ENCODE peak calls at places on chromosomes 12 and 14, in eight cellular contexts. R is smooth muscle cell of the brain vasculature; S is NCI-H1092; Y is GM06990; H is activated naive CD4-positive, alpha-beta T cell treated with Interleukin-2 at 50 U/mL for 16 hours; F is HAP-1; P is hippocampal formation; X is stimulated activated CD4-positive, alpha-beta T cell treated with anti-CD3 and anti-CD28 coated beads, Interleukin-1b, Interleukin-23, amount 100 ng/mL, for 48 hours. E is an unnamed sample.

GRCh38 chr12:109496306-109496705 is 18.9 kb downstream of the UBE3B start:
- DNase-seq in R (no peak), P (no peak), S (no peak), X (no peak), F (no peak), H (no peak), Y (no peak), E (no peak)

GRCh38 chr12:1859643-1860042 is 39.3 kb downstream of the LRTM2 start:
- DNase-seq in Y (no peak), X (no peak), S (no peak), F (no peak), R (no peak), H (no peak), P (no peak), E (no peak)

GRCh38 chr14:88993946-88994345 is 169.5 kb downstream of the TTC8 start:
- DNase-seq in H (no peak), R (no peak), X (no peak), Y (no peak), P (no peak), F (no peak), S (no peak), E (peak; percentile 50)

GRCh38 chr14:34030864-34031263 is 80.0 kb upstream of the EGLN3 start:
- DNase-seq in S (no peak), X (no peak), H (no peak), Y (no peak), P (peak; percentile 24), F (no peak), R (no peak), E (no peak)

GRCh38 chr14:21860172-21860571 is 186.6 kb upstream of the OR4E1 start:
- DNase-seq in R (no peak), H (peak; percentile 26), Y (no peak), S (no peak), F (no peak), P (no peak), X (peak; percentile 41), E (no peak)

GRCh38 chr12:50132505-50133135 is 20.6 kb downstream of the COX14 start:
- DNase-seq in F (peak; percentile 47), H (no peak), Y (no peak), X (no peak), R (no peak), S (no peak), P (peak; percentile 15), E (no peak)

GRCh38 chr14:68284333-68284732 is 464.8 kb downstream of the RAD51B start:
- DNase-seq in H (no peak), S (no peak), X (no peak), F (no peak), P (no peak), R (no peak), Y (no peak), E (no peak)

GRCh38 chr14:33184587-33184986 is 245.9 kb downstream of the NPAS3 start:
- DNase-seq in R (no peak), Y (no peak), F (no peak), X (no peak), H (no peak), P (no peak), S (peak; percentile 38), E (no peak)

GRCh38 chr14:34425095-34425851 is 36.8 kb downstream of the SPTSSA start:
- DNase-seq in H (no peak), S (no peak), F (no peak), Y (no peak), P (no peak), R (no peak), X (no peak), E (no peak)

GRCh38 chr12:131723532-131723931 is 12.6 kb downstream of the SFSWAP start:
- DNase-seq in Y (no peak), F (no peak), X (no peak), H (no peak), S (no peak), P (no peak), R (no peak), E (no peak)

GRCh38 chr14:89924224-89924623 is 30.3 kb downstream of the EFCAB11 start:
- DNase-seq in Y (no peak), P (no peak), R (no peak), X (no peak), S (no peak), H (no peak), F (no peak), E (no peak)

GRCh38 chr12:125076103-125076502 is 10.9 kb downstream of the AACS start:
- DNase-seq in R (no peak), H (no peak), P (no peak), F (no peak), X (no peak), Y (no peak), S (no peak), E (no peak)

GRCh38 chr12:77728018-77728417 is 102.7 kb upstream of the NAV3 start:
- DNase-seq in R (no peak), F (no peak), Y (no peak), H (no peak), P (no peak), X (no peak), S (no peak), E (no peak)

GRCh38 chr14:105080161-105080560 is 14.9 kb upstream of the GPR132 start:
- DNase-seq in X (no peak), F (no peak), S (no peak), R (no peak), P (no peak), Y (no peak), H (no peak), E (no peak)

GRCh38 chr14:85601246-85601645 is 71.3 kb downstream of the FLRT2 start:
- DNase-seq in Y (no peak), H (no peak), S (peak; percentile 60), X (no peak), F (no peak), R (no peak), P (no peak), E (no peak)

GRCh38 chr12:93550748-93551611 is 21.5 kb upstream of the SOCS2 start:
- DNase-seq in H (no peak), R (no peak), F (no peak), S (no peak), Y (no peak), P (no peak), X (no peak), E (no peak)

GRCh38 chr14:99726538-99727095 is 42.5 kb downstream of the CYP46A1 start:
- DNase-seq in R (no peak), Y (no peak), S (no peak), P (no peak), F (no peak), H (peak; percentile 0), X (no peak), E (no peak)

GRCh38 chr12:55736780-55737580 is 5.9 kb upstream of the GDF11 start:
- DNase-seq in P (peak; percentile 55), R (no peak), Y (no peak), H (peak; percentile 62), X (peak; percentile 65), S (no peak), F (peak; percentile 58), E (peak; percentile 22)

GRCh38 chr12:5441497-5442236 is 9.8 kb downstream of the NTF3 start:
- DNase-seq in S (no peak), P (no peak), H (no peak), R (no peak), X (no peak), Y (no peak), F (no peak), E (no peak)

GRCh38 chr14:25006961-25007795 is 42.8 kb downstream of the STXBP6 start:
- DNase-seq in P (no peak), F (no peak), H (no peak), R (no peak), Y (no peak), X (no peak), S (no peak), E (peak; percentile 46)

GRCh38 chr12:124745891-124746570 is 117.6 kb downstream of the SCARB1 start:
- DNase-seq in F (peak; percentile 86), S (peak; percentile 71), H (peak; percentile 20), X (no peak), R (peak; percentile 69), Y (no peak), P (peak; percentile 99), E (peak; percentile 79)

GRCh38 chr14:90512332-90512951 is 115.6 kb downstream of the CALM1 start:
- DNase-seq in R (no peak), Y (no peak), S (no peak), P (no peak), F (no peak), X (no peak), H (no peak), E (no peak)

E was measured in RWPE1.